ENCODE peak calls at places on chromosomes 13 and 19, in eight cellular contexts. N is nephron progenitor cell, I is tibial artery, Y is left ventricle myocardium inferior, L is heart right ventricle, X is neural crest cell, W is heart left ventricle, K is choroid plexus epithelial cell. O is an unnamed sample.

GRCh38 chr13:24741016-24741662 is 22.8 kb upstream of the RNF17 start:
- DNase-seq in L (no peak), W (no peak), Y (no peak), N (no peak), X (no peak), K (peak; percentile 6), I (no peak), O (peak; percentile 62)

GRCh38 chr19:29380581-29380980 is 145.2 kb upstream of the VSTM2B start:
- DNase-seq in X (no peak), K (no peak), Y (no peak), N (no peak), W (no peak), I (peak; percentile 40), L (no peak), O (no peak)

GRCh38 chr13:26541678-26542553 is 15.6 kb upstream of the WASF3 start:
- DNase-seq in X (no peak), Y (no peak), I (no peak), W (no peak), K (no peak), N (no peak), L (no peak), O (no peak)

GRCh38 chr19:8641908-8642547 is 11.6 kb downstream of the NFILZ start:
- DNase-seq in L (no peak), I (no peak), X (peak; percentile 15), N (no peak), W (no peak), Y (no peak), K (peak; percentile 90), O (peak; percentile 35)

GRCh38 chr19:56671613-56671994 is at the start of gene ZNF835:
- DNase-seq in Y (peak; percentile 97), X (no peak), I (peak; percentile 94), W (peak; percentile 96), K (peak; percentile 38), L (peak; percentile 99), N (no peak), O (peak; percentile 31)

GRCh38 chr13:102028846-102029245 is 373.0 kb downstream of the FGF14 start:
- DNase-seq in W (no peak), K (no peak), X (no peak), Y (no peak), I (no peak), N (no peak), L (no peak), O (no peak)

GRCh38 chr19:54436031-54436523 is 12.9 kb upstream of the LENG8 start:
- DNase-seq in W (no peak), L (no peak), Y (no peak), K (peak; percentile 36), X (no peak), N (no peak), I (no peak), O (no peak)

GRCh38 chr13:45833663-45834062 is 17.9 kb downstream of the SIAH3 start:
- DNase-seq in N (no peak), I (no peak), X (no peak), W (peak; percentile 53), L (peak; percentile 43), K (peak; percentile 15), Y (peak; percentile 35), O (no peak)

GRCh38 chr19:10593820-10594637 is 6.9 kb upstream of the AP1M2 start:
- DNase-seq in W (no peak), X (no peak), L (no peak), K (peak; percentile 29), I (peak; percentile 76), Y (no peak), N (no peak), O (no peak)

GRCh38 chr19:7421941-7422744 is 66.7 kb downstream of the PEX11G start:
- DNase-seq in N (no peak), Y (no peak), L (no peak), I (no peak), W (no peak), K (no peak), X (no peak), O (no peak)

GRCh38 chr13:71759506-71760225 is 107.3 kb downstream of the DACH1 start:
- DNase-seq in Y (no peak), L (no peak), I (no peak), X (peak; percentile 19), N (no peak), K (no peak), W (no peak), O (no peak)

GRCh38 chr13:35014606-35015005 is 72.5 kb downstream of the NBEA start:
- DNase-seq in X (no peak), I (no peak), W (no peak), Y (no peak), K (no peak), N (peak; percentile 2), L (no peak), O (no peak)

GRCh38 chr19:41977916-41978315 is 16.1 kb downstream of the ATP1A3 start:
- DNase-seq in K (no peak), W (no peak), I (no peak), N (no peak), Y (no peak), L (no peak), X (no peak), O (no peak)

GRCh38 chr13:112819816-112820215 is 130.0 kb downstream of the ATP11A start:
- DNase-seq in W (no peak), I (peak; percentile 56), Y (no peak), L (no peak), X (no peak), K (no peak), N (no peak), O (no peak)

GRCh38 chr13:107117327-107118012 is 549.5 kb upstream of the ARGLU1 start:
- DNase-seq in I (no peak), Y (no peak), X (no peak), K (no peak), W (no peak), N (no peak), L (no peak), O (no peak)

GRCh38 chr13:90105276-90105675 is 1242.2 kb upstream of the MIR17HG start:
- DNase-seq in X (no peak), K (peak; percentile 44), L (no peak), I (no peak), W (no peak), N (no peak), Y (no peak), O (no peak)

GRCh38 chr19:16069813-16070365 is 6.4 kb upstream of the TPM4 start:
- DNase-seq in Y (no peak), W (no peak), K (no peak), X (no peak), N (no peak), I (peak; percentile 65), L (no peak), O (no peak)

GRCh38 chr19:54164369-54165068 is 5.0 kb upstream of the LENG1 start:
- DNase-seq in X (peak; percentile 44), Y (no peak), N (peak; percentile 65), K (peak; percentile 47), L (peak; percentile 84), W (peak; percentile 87), I (no peak), O (no peak)

GRCh38 chr13:62320129-62320724 is 904.6 kb upstream of the PCDH20 start:
- DNase-seq in Y (no peak), N (no peak), I (no peak), K (peak; percentile 82), X (no peak), L (no peak), W (no peak), O (peak; percentile 23)

GRCh38 chr19:33269016-33269415 is 33.3 kb downstream of the CEBPA start:
- DNase-seq in Y (no peak), N (no peak), W (no peak), I (no peak), L (no peak), K (no peak), X (no peak), O (no peak)

GRCh38 chr13:109333893-109334651 is 452.3 kb downstream of the IRS2 start:
- DNase-seq in N (no peak), X (no peak), L (no peak), I (no peak), K (no peak), W (peak; percentile 13), Y (no peak), O (no peak)
- TF ChIP-seq CTCF in N (no peak), X (no peak), L (no peak), I (no peak), K (no peak), W (peak; percentile 27), Y (peak; percentile 47), O (no peak)

GRCh38 chr13:95156208-95156607 is 145.0 kb downstream of the ABCC4 start:
- DNase-seq in Y (no peak), K (peak; percentile 73), N (no peak), L (no peak), X (no peak), I (no peak), W (no peak), O (no peak)
- TF ChIP-seq CTCF in Y (peak; percentile 10), K (peak; percentile 57), N (no peak), L (no peak), X (peak; percentile 65), I (no peak), W (peak; percentile 32), O (peak; percentile 23)

GRCh38 chr19:2978467-2978767 is 1.1 kb downstream of the TLE6 start:
- DNase-seq in Y (no peak), N (no peak), I (no peak), L (no peak), X (no peak), W (no peak), K (no peak), O (no peak)

GRCh38 chr19:2977686-2978466 is 512 bp downstream of the TLE6 start:
- DNase-seq in L (no peak), X (no peak), K (no peak), N (peak; percentile 33), I (no peak), W (no peak), Y (no peak), O (no peak)

GRCh38 chr19:2976609-2977000 is 759 bp upstream of the TLE6 start:
- DNase-seq in X (no peak), I (no peak), N (no peak), Y (no peak), K (no peak), L (no peak), W (no peak), O (peak; percentile 15)

GRCh38 chr19:2974342-2974932 is 2.9 kb upstream of the TLE6 start:
- DNase-seq in Y (peak; percentile 50), N (no peak), K (peak; percentile 78), I (peak; percentile 80), W (peak; percentile 59), L (peak; percentile 32), X (no peak), O (no peak)

DNA sequence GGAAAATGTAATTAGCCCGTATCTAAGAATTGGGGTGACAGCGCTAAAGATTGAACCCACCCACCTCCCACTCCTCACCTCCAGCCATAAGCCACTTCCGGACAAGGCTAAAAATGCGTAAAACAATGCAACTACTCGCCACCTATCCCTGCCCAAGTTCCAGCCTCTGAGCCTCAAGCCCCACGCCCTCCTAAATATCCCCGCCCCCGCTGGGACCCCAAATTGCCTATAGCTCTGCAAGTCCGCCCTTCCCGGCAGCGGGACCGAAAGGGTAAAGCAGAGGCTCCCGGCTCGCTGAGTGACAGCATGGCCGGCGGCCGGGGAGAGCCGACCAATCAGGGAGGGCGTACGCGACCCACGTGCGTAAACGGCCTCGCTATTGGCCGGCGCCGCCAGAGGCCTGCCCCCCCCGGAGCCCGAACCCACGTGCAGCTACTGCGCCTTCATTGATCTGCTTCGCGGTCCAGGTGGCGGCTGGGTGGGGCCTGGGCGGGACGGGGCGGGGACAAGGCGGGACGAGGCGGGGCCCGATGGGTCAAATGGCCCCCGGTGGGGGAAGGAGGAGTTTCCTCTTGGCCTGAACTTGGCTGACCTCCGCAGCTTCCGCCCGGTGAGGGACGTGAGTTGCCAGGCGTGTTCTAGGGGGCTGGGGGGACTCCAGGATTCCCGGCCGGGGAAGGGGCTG is at the start of gene TLE6:
- DNase-seq in I (peak; percentile 96), L (peak; percentile 97), Y (peak; percentile 97), W (peak; percentile 96), X (peak; percentile 94), N (peak; percentile 97), K (peak; percentile 97), O (peak; percentile 100)
- TF ChIP-seq CTCF in I (no peak), L (no peak), Y (no peak), W (no peak), X (no peak), N (no peak), K (no peak), O (no peak)

GRCh38 chr19:19562665-19563347 is 24.7 kb downstream of the CILP2 start:
- DNase-seq in Y (no peak), I (no peak), W (no peak), X (no peak), L (no peak), K (no peak), N (no peak), O (no peak)
- TF ChIP-seq CTCF in Y (no peak), I (no peak), W (no peak), X (no peak), L (no peak), K (peak; percentile 23), N (no peak), O (peak; percentile 32)

O was measured in GM10248.